ENCODE peak calls at places on chromosome 4, in five cellular contexts. I is transverse colon, E is OCI-LY7, R is coronary artery, D is fibroblast of the aortic adventitia. N is an unnamed sample.

GRCh38 chr4:78155616-78156105 is 98.5 kb downstream of the FRAS1 start:
- DNase-seq in E (no peak), D (no peak), R (no peak), I (no peak), N (no peak)

GRCh38 chr4:28443786-28444412 is 1583.3 kb downstream of the STIM2 start:
- DNase-seq in R (no peak), E (no peak), D (no peak), I (no peak), N (no peak)

GRCh38 chr4:168353746-168354145 is 35.2 kb upstream of the DDX60 start:
- DNase-seq in R (no peak), E (no peak), D (no peak), I (no peak), N (no peak)

GRCh38 chr4:53932784-53933183 is 131.6 kb downstream of the CHIC2 start:
- DNase-seq in E (no peak), R (no peak), D (peak; percentile 100), I (no peak), N (no peak)

GRCh38 chr4:61294001-61294400 is 93.9 kb downstream of the ADGRL3 start:
- DNase-seq in D (no peak), I (no peak), E (no peak), R (no peak), N (no peak)

GRCh38 chr4:67198757-67199156 is 346.5 kb downstream of the CENPC start:
- DNase-seq in E (peak; percentile 4), I (no peak), D (peak; percentile 67), R (no peak), N (no peak)

GRCh38 chr4:99506781-99507180 is 4.0 kb upstream of the C4orf17 start:
- DNase-seq in I (no peak), D (peak; percentile 12), R (no peak), E (no peak), N (no peak)

GRCh38 chr4:87220094-87220831 is at the start of gene KLHL8:
- DNase-seq in R (peak; percentile 94), I (peak; percentile 90), E (peak; percentile 90), D (peak; percentile 71), N (peak; percentile 97)

GRCh38 chr4:102825261-102826071 is 1.9 kb downstream of the UBE2D3 start:
- DNase-seq in R (no peak), D (peak; percentile 81), E (peak; percentile 64), I (peak; percentile 28), N (no peak)

GRCh38 chr4:94714761-94715160 is 43.0 kb upstream of the BMPR1B start:
- DNase-seq in E (no peak), I (no peak), R (no peak), D (peak; percentile 71), N (no peak)

GRCh38 chr4:72375050-72375736 is 193.8 kb downstream of the ADAMTS3 start:
- DNase-seq in I (no peak), R (no peak), E (no peak), D (peak; percentile 69), N (no peak)

GRCh38 chr4:182273191-182273935 is 30.2 kb downstream of the TENM3 start:
- DNase-seq in E (no peak), I (no peak), R (no peak), D (no peak), N (no peak)

GRCh38 chr4:39042365-39042764 is 10.2 kb upstream of the TMEM156 start:
- DNase-seq in D (no peak), R (no peak), I (no peak), E (no peak), N (no peak)

GRCh38 chr4:25956260-25956659 is 42.2 kb downstream of the SMIM20 start:
- DNase-seq in E (no peak), R (no peak), I (no peak), D (no peak), N (no peak)

GRCh38 chr4:73010789-73011628 is 58.5 kb downstream of the COX18 start:
- DNase-seq in I (no peak), R (no peak), D (no peak), E (no peak), N (no peak)

GRCh38 chr4:13892739-13893105 is 265.2 kb upstream of the BOD1L1 start:
- DNase-seq in R (no peak), D (no peak), E (no peak), I (no peak), N (no peak)

GRCh38 chr4:74446193-74446868 is 1.4 kb downstream of the AREG start:
- DNase-seq in E (no peak), I (no peak), R (no peak), D (no peak), N (no peak)

GRCh38 chr4:140151700-140152014 is 2.3 kb downstream of the MAML3 start:
- DNase-seq in E (peak; percentile 82), I (peak; percentile 84), D (peak; percentile 75), R (peak; percentile 89), N (no peak)

GRCh38 chr4:155967098-155967497 is 13.4 kb upstream of the CTSO start:
- DNase-seq in I (no peak), R (no peak), E (no peak), D (peak; percentile 30), N (no peak)

GRCh38 chr4:42371306-42372063 is 25.8 kb upstream of the SHISA3 start:
- DNase-seq in I (no peak), D (peak; percentile 87), R (no peak), E (peak; percentile 63), N (no peak)

GRCh38 chr4:7687006-7687405 is 252.3 kb upstream of the PSAPL1 start:
- DNase-seq in E (no peak), D (no peak), R (no peak), I (no peak), N (peak; percentile 56)

GRCh38 chr4:97910005-97910404 is 233.3 kb downstream of the STPG2 start:
- DNase-seq in E (peak; percentile 11), I (no peak), D (no peak), R (no peak), N (no peak)

GRCh38 chr4:108058685-108059440 is 69.2 kb downstream of the HADH start:
- DNase-seq in R (no peak), I (no peak), E (no peak), D (no peak), N (no peak)

GRCh38 chr4:39655866-39656265 is 17.2 kb upstream of the SMIM14 start:
- DNase-seq in I (no peak), D (peak; percentile 12), E (no peak), R (no peak), N (no peak)

GRCh38 chr4:42515156-42515884 is 118.0 kb downstream of the SHISA3 start:
- DNase-seq in D (peak; percentile 78), I (no peak), E (no peak), R (no peak), N (no peak)

GRCh38 chr4:57430706-57431105 is 320.5 kb upstream of the IGFBP7 start:
- DNase-seq in I (no peak), E (no peak), R (no peak), D (no peak), N (no peak)

GRCh38 chr4:109592367-109592766 is 32.3 kb downstream of the MCUB start:
- DNase-seq in R (no peak), D (no peak), E (no peak), I (no peak), N (no peak)

GRCh38 chr4:55321707-55322264 is 24.3 kb upstream of the SRD5A3 start:
- DNase-seq in I (peak; percentile 65), E (peak; percentile 70), D (peak; percentile 92), R (no peak), N (no peak)

GRCh38 chr4:89298160-89298559 is 9.4 kb downstream of the GPRIN3 start:
- DNase-seq in E (peak; percentile 90), R (no peak), I (peak; percentile 66), D (no peak), N (no peak)

GRCh38 chr4:27154706-27155105 is 294.1 kb downstream of the STIM2 start:
- DNase-seq in D (peak; percentile 66), I (no peak), E (no peak), R (no peak), N (no peak)

DNA sequence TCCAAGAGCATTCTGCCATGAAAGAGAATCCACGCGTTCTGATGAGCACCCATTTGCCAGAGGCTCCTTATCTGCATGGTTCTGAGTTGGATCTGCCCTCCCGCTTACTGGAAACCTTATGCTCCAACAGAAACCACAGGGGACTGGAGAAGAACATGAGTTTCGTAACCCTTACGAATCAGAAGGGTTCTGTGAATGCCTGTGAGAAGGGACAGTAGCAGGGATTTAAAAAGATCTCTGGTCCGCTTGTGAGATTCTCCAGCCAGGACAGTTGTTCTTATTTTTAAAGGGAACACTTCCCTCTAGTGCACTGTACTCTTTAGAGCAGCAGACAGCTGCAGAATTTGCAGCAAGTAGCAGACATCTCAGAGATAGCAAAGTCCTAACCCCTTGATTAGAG is 22.5 kb upstream of the CENPU start:
- DNase-seq in D (peak; percentile 89), I (no peak), R (no peak), E (no peak), N (no peak)
- TF ChIP-seq CTCF in D (no peak), I (no peak), R (no peak), E (no peak), N (no peak)

GRCh38 chr4:160811956-160812355 is 1351.8 kb downstream of the FSTL5 start:
- DNase-seq in D (no peak), I (no peak), R (no peak), E (no peak), N (no peak)

GRCh38 chr4:160809576-160809975 is 1354.2 kb downstream of the FSTL5 start:
- DNase-seq in D (no peak), I (no peak), R (no peak), E (no peak), N (no peak)

GRCh38 chr4:160810415-160810814 is 1353.4 kb downstream of the FSTL5 start:
- DNase-seq in E (no peak), D (no peak), R (no peak), I (no peak), N (no peak)

GRCh38 chr4:160808174-160808573 is 1355.6 kb downstream of the FSTL5 start:
- DNase-seq in R (no peak), D (no peak), I (no peak), E (no peak), N (no peak)
- TF ChIP-seq CTCF in R (no peak), D (no peak), I (no peak), E (no peak), N (no peak)

DNA sequence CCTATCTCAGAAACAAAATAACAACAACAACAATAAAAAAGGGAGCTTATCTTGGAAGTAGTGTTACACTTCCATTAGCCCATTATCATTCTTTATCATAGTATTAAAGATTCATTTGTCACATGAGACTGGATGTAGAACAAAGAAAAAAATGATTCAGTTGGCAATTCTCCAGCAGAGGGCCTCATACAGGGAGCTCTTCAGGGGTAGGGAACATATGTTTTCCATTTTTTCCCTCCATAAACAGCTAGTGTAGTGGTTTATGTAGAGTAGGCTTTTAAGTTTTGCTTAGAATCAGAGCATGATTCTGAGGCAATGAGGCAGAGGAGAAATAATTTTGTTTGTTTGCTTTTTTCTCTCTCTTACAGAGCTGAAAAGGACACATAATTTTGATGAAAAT is 5.8 kb downstream of the CPE start:
- DNase-seq in E (no peak), I (no peak), R (no peak), D (peak; percentile 75), N (no peak)
- TF ChIP-seq CTCF in E (peak; percentile 58), I (no peak), R (no peak), D (no peak), N (no peak)

GRCh38 chr4:173748353-173748752 is 218.3 kb upstream of the HAND2 start:
- DNase-seq in R (no peak), D (peak; percentile 73), E (no peak), I (no peak), N (no peak)
- TF ChIP-seq CTCF in R (no peak), D (peak; percentile 45), E (no peak), I (no peak), N (no peak)